ENCODE peak calls at places on chromosomes 12 and 14, in seven cellular contexts. One of them, this sample, is unnamed.

GRCh38 chr14:64696355-64696844 is 7.8 kb upstream of the PLEKHG3 start:
- DNase-seq in GM23248: no peak
- DNase-seq in MM.1S: no peak
- DNase-seq in HepG2: no peak
- DNase-seq in H9: no peak
- DNase-seq in IMR-90: no peak
- DNase-seq in neuronal stem cell: no peak
- DNase-seq in this sample: no peak

GRCh38 chr12:43882578-43883178 is 46.8 kb downstream of the TMEM117 start:
- DNase-seq in GM23248: peak
- DNase-seq in MM.1S: peak
- DNase-seq in HepG2: peak
- DNase-seq in H9: no peak
- DNase-seq in IMR-90: peak
- DNase-seq in neuronal stem cell: peak
- DNase-seq in this sample: peak

GRCh38 chr14:64706552-64707193 is 2.4 kb downstream of the PLEKHG3 start:
- DNase-seq in GM23248: no peak
- DNase-seq in MM.1S: no peak
- DNase-seq in HepG2: peak
- DNase-seq in H9: peak
- DNase-seq in IMR-90: no peak
- DNase-seq in neuronal stem cell: peak
- DNase-seq in this sample: no peak

GRCh38 chr14:74569826-74570591 is 42.0 kb downstream of the LTBP2 start:
- DNase-seq in GM23248: peak
- DNase-seq in MM.1S: no peak
- DNase-seq in HepG2: peak
- DNase-seq in H9: no peak
- DNase-seq in IMR-90: peak
- DNase-seq in neuronal stem cell: no peak
- DNase-seq in this sample: no peak

GRCh38 chr14:33842299-33842698 is 108.6 kb downstream of the EGLN3 start:
- DNase-seq in GM23248: peak
- DNase-seq in MM.1S: no peak
- DNase-seq in HepG2: no peak
- DNase-seq in H9: no peak
- DNase-seq in IMR-90: no peak
- DNase-seq in neuronal stem cell: no peak
- DNase-seq in this sample: no peak

GRCh38 chr12:126874427-126875026 is 1392.4 kb upstream of the TMEM132C start:
- DNase-seq in GM23248: peak
- DNase-seq in MM.1S: peak
- DNase-seq in HepG2: peak
- DNase-seq in H9: peak
- DNase-seq in IMR-90: no peak
- DNase-seq in neuronal stem cell: peak
- DNase-seq in this sample: peak

GRCh38 chr12:99852666-99853065 is 132.1 kb downstream of the ANKS1B start:
- DNase-seq in GM23248: no peak
- DNase-seq in MM.1S: no peak
- DNase-seq in HepG2: no peak
- DNase-seq in H9: peak
- DNase-seq in IMR-90: no peak
- DNase-seq in neuronal stem cell: no peak
- DNase-seq in this sample: no peak

GRCh38 chr12:115914122-115914521 is 363.4 kb downstream of the MED13L start:
- DNase-seq in GM23248: no peak
- DNase-seq in MM.1S: no peak
- DNase-seq in HepG2: no peak
- DNase-seq in H9: no peak
- DNase-seq in IMR-90: no peak
- DNase-seq in neuronal stem cell: no peak
- DNase-seq in this sample: peak

GRCh38 chr12:47705571-47706425 is at the start of gene RPAP3:
- DNase-seq in GM23248: peak
- DNase-seq in MM.1S: peak
- DNase-seq in HepG2: peak
- DNase-seq in H9: peak
- DNase-seq in IMR-90: peak
- DNase-seq in neuronal stem cell: peak
- DNase-seq in this sample: peak

GRCh38 chr12:66187016-66187415 is 2.0 kb upstream of the IRAK3 start:
- DNase-seq in GM23248: no peak
- DNase-seq in MM.1S: no peak
- DNase-seq in HepG2: no peak
- DNase-seq in H9: no peak
- DNase-seq in IMR-90: no peak
- DNase-seq in neuronal stem cell: no peak
- DNase-seq in this sample: no peak

GRCh38 chr12:111936869-111937268 is 76.1 kb downstream of the TMEM116 start:
- DNase-seq in GM23248: no peak
- DNase-seq in MM.1S: no peak
- DNase-seq in HepG2: no peak
- DNase-seq in H9: no peak
- DNase-seq in IMR-90: no peak
- DNase-seq in neuronal stem cell: no peak
- DNase-seq in this sample: no peak
- H3K9ac ChIP-seq in GM23248: no peak
- H3K9ac ChIP-seq in MM.1S: no peak
- H3K9ac ChIP-seq in HepG2: no peak
- H3K9ac ChIP-seq in H9: no peak
- H3K9ac ChIP-seq in IMR-90: no peak
- H3K9ac ChIP-seq in neuronal stem cell: no peak
- H3K9ac ChIP-seq in this sample: no peak

GRCh38 chr12:59425798-59426197 is 170.0 kb upstream of the SLC16A7 start:
- DNase-seq in GM23248: peak
- DNase-seq in MM.1S: no peak
- DNase-seq in HepG2: no peak
- DNase-seq in H9: no peak
- DNase-seq in IMR-90: no peak
- DNase-seq in neuronal stem cell: no peak
- DNase-seq in this sample: no peak
- H3K4me2 ChIP-seq in GM23248: no peak
- H3K4me2 ChIP-seq in MM.1S: no peak
- H3K4me2 ChIP-seq in HepG2: no peak
- H3K4me2 ChIP-seq in H9: no peak
- H3K4me2 ChIP-seq in IMR-90: no peak
- H3K4me2 ChIP-seq in neuronal stem cell: no peak
- H3K4me2 ChIP-seq in this sample: no peak

GRCh38 chr12:84756961-84757360 is 155.6 kb downstream of the SLC6A15 start:
- DNase-seq in GM23248: peak
- DNase-seq in MM.1S: no peak
- DNase-seq in HepG2: no peak
- DNase-seq in H9: no peak
- DNase-seq in IMR-90: peak
- DNase-seq in neuronal stem cell: no peak
- DNase-seq in this sample: no peak
- H3K9ac ChIP-seq in GM23248: peak
- H3K9ac ChIP-seq in MM.1S: no peak
- H3K9ac ChIP-seq in HepG2: no peak
- H3K9ac ChIP-seq in H9: no peak
- H3K9ac ChIP-seq in IMR-90: no peak
- H3K9ac ChIP-seq in neuronal stem cell: no peak
- H3K9ac ChIP-seq in this sample: no peak

GRCh38 chr12:106174876-106175275 is 36.1 kb upstream of the NUAK1 start:
- DNase-seq in GM23248: no peak
- DNase-seq in MM.1S: no peak
- DNase-seq in HepG2: peak
- DNase-seq in H9: no peak
- DNase-seq in IMR-90: peak
- DNase-seq in neuronal stem cell: no peak
- DNase-seq in this sample: no peak

GRCh38 chr12:106181416-106182114 is 42.8 kb upstream of the NUAK1 start:
- DNase-seq in GM23248: peak
- DNase-seq in MM.1S: no peak
- DNase-seq in HepG2: no peak
- DNase-seq in H9: no peak
- DNase-seq in IMR-90: no peak
- DNase-seq in neuronal stem cell: no peak
- DNase-seq in this sample: no peak

GRCh38 chr12:106178582-106178981 is 39.8 kb upstream of the NUAK1 start:
- DNase-seq in GM23248: no peak
- DNase-seq in MM.1S: no peak
- DNase-seq in HepG2: no peak
- DNase-seq in H9: peak
- DNase-seq in IMR-90: no peak
- DNase-seq in neuronal stem cell: peak
- DNase-seq in this sample: no peak

GRCh38 chr12:106183735-106184134 is 45.0 kb upstream of the NUAK1 start:
- DNase-seq in GM23248: no peak
- DNase-seq in MM.1S: no peak
- DNase-seq in HepG2: no peak
- DNase-seq in H9: no peak
- DNase-seq in IMR-90: no peak
- DNase-seq in neuronal stem cell: no peak
- DNase-seq in this sample: no peak

DNA sequence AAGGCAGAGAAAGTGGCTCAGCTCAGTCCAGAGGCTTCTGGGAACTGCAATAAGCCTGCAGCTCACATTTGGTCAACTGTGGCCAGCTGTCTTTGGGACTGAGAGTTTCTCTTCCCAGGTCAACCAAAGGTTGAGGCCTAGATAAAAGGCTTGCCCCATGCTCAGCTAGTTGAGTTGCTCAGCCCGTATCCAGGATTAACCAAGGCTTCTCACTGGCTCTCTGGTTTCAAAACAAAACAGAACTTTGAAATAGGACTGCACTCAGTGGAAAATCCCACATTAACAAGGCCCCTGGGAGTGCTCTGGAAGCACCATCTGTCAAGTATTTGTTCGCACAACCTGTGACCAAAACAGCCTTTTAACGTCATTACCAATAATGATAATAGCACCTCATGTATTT is 40.3 kb upstream of the NUAK1 start:
- DNase-seq in GM23248: no peak
- DNase-seq in MM.1S: no peak
- DNase-seq in HepG2: peak
- DNase-seq in H9: no peak
- DNase-seq in IMR-90: no peak
- DNase-seq in neuronal stem cell: peak
- DNase-seq in this sample: no peak
- H3K4me2 ChIP-seq in GM23248: no peak
- H3K4me2 ChIP-seq in MM.1S: no peak
- H3K4me2 ChIP-seq in HepG2: peak
- H3K4me2 ChIP-seq in H9: no peak
- H3K4me2 ChIP-seq in IMR-90: no peak
- H3K4me2 ChIP-seq in neuronal stem cell: no peak
- H3K4me2 ChIP-seq in this sample: no peak

GRCh38 chr14:56949828-56950227 is 139.5 kb upstream of the OTX2 start:
- DNase-seq in GM23248: no peak
- DNase-seq in MM.1S: no peak
- DNase-seq in HepG2: no peak
- DNase-seq in H9: no peak
- DNase-seq in IMR-90: no peak
- DNase-seq in neuronal stem cell: no peak
- DNase-seq in this sample: no peak

GRCh38 chr14:56953884-56954283 is 143.6 kb upstream of the OTX2 start:
- DNase-seq in GM23248: no peak
- DNase-seq in MM.1S: no peak
- DNase-seq in HepG2: no peak
- DNase-seq in H9: no peak
- DNase-seq in IMR-90: no peak
- DNase-seq in neuronal stem cell: no peak
- DNase-seq in this sample: no peak

DNA sequence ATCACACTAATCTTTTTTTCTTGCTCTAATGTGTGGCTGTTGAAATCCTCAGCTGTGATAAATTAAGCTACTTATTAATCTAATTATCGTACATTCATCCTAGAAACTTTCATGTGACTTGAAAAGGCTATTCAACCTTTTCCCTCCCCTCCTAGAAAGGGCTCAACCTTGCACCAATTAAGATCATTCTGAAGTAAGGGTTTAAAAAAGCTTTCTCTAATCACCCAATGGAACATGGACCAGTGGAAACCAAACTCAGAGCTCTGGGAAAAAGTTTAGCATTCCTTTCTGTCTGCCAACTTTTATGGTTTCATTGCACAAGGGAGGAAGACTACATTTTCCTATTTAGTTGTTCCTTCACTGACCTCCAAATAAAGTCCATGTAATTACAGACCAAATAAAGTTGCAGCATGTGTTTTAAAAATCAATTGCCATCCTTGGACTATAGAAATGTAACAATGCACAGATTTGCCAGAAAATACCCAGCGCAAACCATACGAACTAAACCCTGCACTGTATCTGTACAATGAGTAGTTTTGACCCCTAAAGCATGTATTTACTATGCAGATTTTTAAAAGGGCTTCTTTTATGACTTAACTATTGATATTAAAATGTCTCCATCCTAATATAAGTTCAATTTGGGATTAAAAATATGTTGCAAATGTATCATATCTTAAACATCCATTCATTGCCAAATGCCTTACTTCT is 142.6 kb upstream of the OTX2 start:
- DNase-seq in GM23248: no peak
- DNase-seq in MM.1S: no peak
- DNase-seq in HepG2: no peak
- DNase-seq in H9: no peak
- DNase-seq in IMR-90: no peak
- DNase-seq in neuronal stem cell: no peak
- DNase-seq in this sample: no peak
- H3K9ac ChIP-seq in GM23248: no peak
- H3K9ac ChIP-seq in MM.1S: no peak
- H3K9ac ChIP-seq in HepG2: no peak
- H3K9ac ChIP-seq in H9: no peak
- H3K9ac ChIP-seq in IMR-90: no peak
- H3K9ac ChIP-seq in neuronal stem cell: no peak
- H3K9ac ChIP-seq in this sample: no peak

GRCh38 chr14:81474156-81474492 is 59.5 kb downstream of the SEL1L start:
- DNase-seq in GM23248: no peak
- DNase-seq in MM.1S: peak
- DNase-seq in HepG2: no peak
- DNase-seq in H9: no peak
- DNase-seq in IMR-90: no peak
- DNase-seq in neuronal stem cell: no peak
- DNase-seq in this sample: no peak
- H3K4me2 ChIP-seq in GM23248: no peak
- H3K4me2 ChIP-seq in MM.1S: peak
- H3K4me2 ChIP-seq in HepG2: no peak
- H3K4me2 ChIP-seq in H9: no peak
- H3K4me2 ChIP-seq in IMR-90: no peak
- H3K4me2 ChIP-seq in neuronal stem cell: no peak
- H3K4me2 ChIP-seq in this sample: no peak

DNA sequence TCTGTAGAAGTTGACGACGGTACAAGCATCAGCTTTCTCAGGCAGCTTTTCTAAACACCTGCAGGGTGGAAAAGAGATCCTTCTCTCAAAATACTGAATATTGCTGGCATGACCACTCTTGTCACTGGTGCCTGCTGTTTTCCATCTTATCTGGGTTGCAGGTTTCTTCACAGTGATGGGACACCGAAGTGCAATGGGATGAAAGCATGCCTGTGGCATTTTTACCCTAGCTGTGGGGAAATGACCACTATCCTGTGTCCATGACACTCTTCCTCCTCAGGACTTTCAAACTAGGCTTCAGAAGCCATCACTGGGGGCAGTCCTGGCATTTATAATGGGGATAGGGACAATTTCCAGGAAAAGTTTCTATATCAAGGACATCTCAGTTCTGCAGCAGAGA is 98.5 kb downstream of the ETV6 start:
- DNase-seq in GM23248: no peak
- DNase-seq in MM.1S: no peak
- DNase-seq in HepG2: no peak
- DNase-seq in H9: no peak
- DNase-seq in IMR-90: no peak
- DNase-seq in neuronal stem cell: no peak
- DNase-seq in this sample: no peak
- H3K9ac ChIP-seq in GM23248: no peak
- H3K9ac ChIP-seq in MM.1S: no peak
- H3K9ac ChIP-seq in HepG2: no peak
- H3K9ac ChIP-seq in H9: no peak
- H3K9ac ChIP-seq in IMR-90: no peak
- H3K9ac ChIP-seq in neuronal stem cell: no peak
- H3K9ac ChIP-seq in this sample: no peak

GRCh38 chr12:5043589-5044419 is at the start of gene KCNA5:
- DNase-seq in GM23248: no peak
- DNase-seq in MM.1S: no peak
- DNase-seq in HepG2: no peak
- DNase-seq in H9: peak
- DNase-seq in IMR-90: no peak
- DNase-seq in neuronal stem cell: peak
- DNase-seq in this sample: no peak
- H3K4me2 ChIP-seq in GM23248: no peak
- H3K4me2 ChIP-seq in MM.1S: no peak
- H3K4me2 ChIP-seq in HepG2: no peak
- H3K4me2 ChIP-seq in H9: peak
- H3K4me2 ChIP-seq in IMR-90: no peak
- H3K4me2 ChIP-seq in neuronal stem cell: peak
- H3K4me2 ChIP-seq in this sample: no peak

This sample was measured in Karpas-422.